ENCODE peak calls at places on chromosome 10, in seven cellular contexts. F is tibial nerve, N is spleen, E is sigmoid colon, S is BJ, Z is stomach, O is keratinocyte. T is an unnamed sample. For H3K36me3, the result is how much of the 10 kb centered on the place peaks cover.

GRCh38 chr10:35422236-35422635 is 85.9 kb downstream of the CCNY start:
- DNase-seq in F (no peak), N (no peak), E (no peak), S (no peak), Z (no peak), O (no peak), T (peak)

GRCh38 chr10:3807928-3808496 is 23.0 kb upstream of the KLF6 start:
- DNase-seq in F (no peak), N (no peak), E (no peak), S (no peak), Z (no peak), O (no peak), T (no peak)

GRCh38 chr10:60099998-60100747 is 193.8 kb upstream of the CCDC6 start:
- DNase-seq in F (peak), N (no peak), E (no peak), S (peak), Z (no peak), O (no peak), T (no peak)

GRCh38 chr10:72490951-72491350 is 134.9 kb downstream of the MICU1 start:
- DNase-seq in F (no peak), N (no peak), E (no peak), S (no peak), Z (no peak), O (no peak), T (no peak)

GRCh38 chr10:29862926-29863614 is 196.3 kb downstream of the JCAD start:
- DNase-seq in F (no peak), N (no peak), E (no peak), S (peak), Z (no peak), O (peak), T (peak)

GRCh38 chr10:68074404-68074774 is 694 bp downstream of the HERC4 start:
- DNase-seq in F (peak), N (no peak), E (no peak), S (no peak), Z (no peak), O (no peak), T (no peak)

GRCh38 chr10:59709472-59710125 is at the start of gene SLC16A9:
- DNase-seq in F (peak), N (peak), E (peak), S (no peak), Z (peak), O (no peak), T (no peak)

GRCh38 chr10:100019824-100020160 is 10.0 kb upstream of the DNMBP start:
- DNase-seq in F (peak), N (no peak), E (no peak), S (no peak), Z (no peak), O (no peak), T (no peak)

GRCh38 chr10:89206402-89207180 is 526 bp downstream of the CH25H start:
- DNase-seq in F (peak), N (peak), E (peak), S (no peak), Z (peak), O (no peak), T (no peak)

GRCh38 chr10:17787087-17787942 is 21.8 kb upstream of the MRC1 start:
- DNase-seq in F (no peak), N (no peak), E (no peak), S (peak), Z (no peak), O (peak), T (peak)

GRCh38 chr10:98460837-98461499 is 14.2 kb upstream of the HPS1 start:
- DNase-seq in F (peak), N (no peak), E (peak), S (peak), Z (peak), O (peak), T (peak)

GRCh38 chr10:63286754-63287264 is 153.7 kb downstream of the NRBF2 start:
- DNase-seq in F (no peak), N (no peak), E (no peak), S (no peak), Z (no peak), O (no peak), T (no peak)

GRCh38 chr10:125777806-125778205 is 2.2 kb upstream of the MMP21 start:
- DNase-seq in F (no peak), N (no peak), E (no peak), S (no peak), Z (no peak), O (no peak), T (no peak)

GRCh38 chr10:3375505-3375904 is 202.9 kb upstream of the PITRM1 start:
- DNase-seq in F (no peak), N (no peak), E (no peak), S (no peak), Z (no peak), O (no peak), T (no peak)

GRCh38 chr10:111874586-111874985 is 309.0 kb downstream of the GPAM start:
- DNase-seq in F (no peak), N (no peak), E (no peak), S (no peak), Z (no peak), O (no peak), T (no peak)

GRCh38 chr10:86585037-86585725 is 63.6 kb upstream of the WAPL start:
- DNase-seq in F (peak), N (peak), E (peak), S (no peak), Z (peak), O (peak), T (peak)

DNA sequence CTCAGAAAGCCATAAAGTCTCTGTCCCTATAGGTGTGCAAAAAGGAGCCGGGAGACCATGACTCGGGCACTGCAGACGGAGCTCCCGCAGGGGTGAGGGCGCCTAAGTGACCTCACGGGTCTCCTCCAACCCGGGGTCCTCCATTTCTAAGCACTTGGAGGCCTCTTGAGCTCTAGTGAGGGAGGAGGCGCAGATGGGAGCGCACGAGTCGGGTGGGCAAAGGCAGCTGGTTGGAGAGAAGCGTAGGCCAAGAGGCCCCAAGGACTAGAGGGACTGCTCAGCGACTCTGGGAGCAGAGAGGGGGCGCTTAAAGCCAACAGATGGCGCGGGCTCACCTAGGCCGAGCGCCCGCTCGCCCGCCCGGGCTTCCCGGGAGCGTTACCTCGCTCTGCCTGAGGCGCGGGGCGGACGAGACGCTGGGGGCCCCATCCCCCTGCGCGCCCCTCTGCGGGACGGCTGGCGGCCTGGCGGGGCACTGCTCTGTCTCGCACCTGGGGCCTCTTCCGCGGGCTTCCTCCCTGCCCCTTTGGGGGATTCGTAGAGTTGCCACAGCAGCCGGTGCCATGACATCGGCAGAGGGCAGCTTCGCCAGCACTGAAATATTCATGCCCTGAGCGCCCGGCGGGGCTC is 521 bp upstream of the CDH23 start:
- DNase-seq in F (peak), N (peak), E (peak), S (no peak), Z (peak), O (no peak), T (no peak)
- TF ChIP-seq CTCF in F (peak), N (no peak), E (peak), S (no peak), Z (no peak), O (no peak), T (peak)

DNA sequence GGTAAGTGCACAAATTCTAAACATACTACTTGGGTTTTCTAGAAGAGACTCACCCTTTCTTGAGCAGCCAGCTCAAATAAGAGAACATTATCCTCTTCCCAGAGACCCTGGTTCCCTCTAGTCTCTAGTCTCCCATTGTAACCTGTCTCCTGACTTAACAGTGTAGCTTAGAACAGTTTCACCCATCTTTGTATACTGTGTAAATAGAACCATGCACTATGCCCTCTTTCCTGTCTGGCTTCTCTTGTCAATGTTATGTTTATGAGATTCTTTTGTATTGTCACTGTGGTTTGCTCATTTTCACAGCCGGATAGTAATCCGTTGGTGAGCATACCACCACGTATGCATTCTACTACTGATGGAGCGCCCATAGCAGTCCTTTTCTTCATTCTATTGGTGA is 227.4 kb upstream of the PLPP4 start:
- DNase-seq in F (no peak), N (no peak), E (no peak), S (no peak), Z (no peak), O (no peak), T (no peak)
- H3K36me3 ChIP-seq in F (under half), N (under half), E (under half), S (under half), Z (under half), O (under half), T (under half)

DNA sequence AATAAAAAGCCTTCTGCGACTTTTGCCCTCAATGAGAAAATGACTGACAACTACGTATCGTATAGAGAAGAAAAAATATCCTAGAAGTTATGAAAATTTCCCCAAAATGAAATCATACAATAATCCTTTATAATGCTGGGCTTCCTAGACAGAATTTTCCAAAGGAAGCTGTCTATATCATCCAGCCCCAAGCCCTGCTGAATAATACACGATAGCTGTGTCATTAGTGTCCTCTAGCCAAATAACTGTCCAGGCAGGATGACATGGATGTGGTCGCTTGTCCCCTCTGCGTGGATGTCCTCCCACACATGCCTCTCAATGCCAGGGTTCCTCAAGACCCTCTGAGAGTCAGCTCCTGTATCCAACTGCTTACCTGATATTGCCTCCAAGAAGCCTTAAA is 61.7 kb upstream of the ECHDC3 start:
- DNase-seq in F (no peak), N (peak), E (no peak), S (no peak), Z (no peak), O (no peak), T (no peak)
- H3K4me3 ChIP-seq in F (no peak), N (no peak), E (no peak), S (no peak), Z (no peak), O (no peak), T (no peak)

GRCh38 chr10:127137391-127137790 is 59.0 kb downstream of the INSYN2A start:
- DNase-seq in F (no peak), N (no peak), E (no peak), S (no peak), Z (no peak), O (no peak), T (no peak)

GRCh38 chr10:127142831-127143230 is 53.6 kb downstream of the INSYN2A start:
- DNase-seq in F (no peak), N (no peak), E (no peak), S (no peak), Z (no peak), O (no peak), T (no peak)

GRCh38 chr10:127145173-127145572 is 51.2 kb downstream of the INSYN2A start:
- DNase-seq in F (no peak), N (no peak), E (no peak), S (no peak), Z (no peak), O (no peak), T (peak)

GRCh38 chr10:127142141-127142540 is 54.2 kb downstream of the INSYN2A start:
- DNase-seq in F (no peak), N (no peak), E (no peak), S (no peak), Z (no peak), O (no peak), T (no peak)
- TF ChIP-seq CTCF in F (no peak), N (no peak), E (no peak), S (no peak), Z (no peak), O (peak), T (peak)

DNA sequence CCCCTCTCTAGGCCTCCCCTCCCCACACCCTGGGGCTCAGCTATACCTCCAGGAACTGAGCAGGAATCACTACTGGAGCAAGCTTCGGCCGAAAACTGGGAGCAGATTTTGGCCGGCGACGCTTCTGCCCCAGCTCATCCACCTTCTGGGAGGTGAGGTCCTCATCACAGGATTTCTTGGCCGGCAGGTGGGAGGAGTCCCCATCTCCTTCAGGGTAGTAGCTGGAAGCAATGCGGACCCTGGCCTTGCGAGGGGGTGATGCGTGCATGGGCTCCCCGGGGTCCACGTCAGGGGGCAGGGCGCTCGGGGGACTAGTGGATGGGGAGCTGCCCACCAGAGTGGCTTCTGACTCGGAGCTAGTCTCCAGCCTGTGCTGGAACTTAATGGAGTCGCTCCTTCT is 105.5 kb downstream of the DLG5 start:
- DNase-seq in F (no peak), N (peak), E (no peak), S (no peak), Z (no peak), O (no peak), T (no peak)
- H3K36me3 ChIP-seq in F (under half), N (under half), E (half or more), S (under half), Z (half or more), O (under half), T (under half)

DNA sequence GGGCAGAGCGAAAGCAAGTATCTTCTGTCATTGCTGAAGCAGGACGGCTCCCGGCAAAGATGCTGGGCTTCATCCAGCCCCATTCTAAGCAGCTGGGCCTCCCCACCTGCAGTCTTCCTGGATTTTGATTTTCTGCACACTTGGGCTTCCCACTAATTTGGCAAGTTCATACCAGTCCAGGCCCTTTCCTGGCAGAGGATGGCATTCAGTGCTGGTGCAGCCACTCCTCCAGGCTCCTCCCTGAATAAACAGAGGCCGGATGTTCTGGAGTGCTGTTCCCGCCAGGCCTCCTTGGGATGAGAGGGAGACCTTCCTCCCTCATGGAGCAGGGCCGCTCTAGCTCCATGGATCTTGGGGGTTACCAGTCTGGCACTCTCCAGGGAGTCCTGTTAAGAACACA is 3.4 kb downstream of the BAG3 start:
- DNase-seq in F (no peak), N (no peak), E (peak), S (no peak), Z (peak), O (no peak), T (no peak)
- H3K4me3 ChIP-seq in F (no peak), N (no peak), E (peak), S (no peak), Z (peak), O (peak), T (no peak)